ENCODE peak calls at places on chromosome 6, in nine cellular contexts. L, A, U, V, M, E, Q, W and S are unnamed samples. For H3K4me1, the result is how much of the 10 kb centered on the place peaks cover.

GRCh38 chr6:15577550-15578171 is 85.2 kb downstream of the DTNBP1 start:
- DNase-seq in L (no peak), A (no peak), U (no peak), V (no peak), M (no peak), E (no peak), Q (no peak), W (peak), S (no peak)

GRCh38 chr6:113796040-113796439 is 61.1 kb upstream of the MARCKS start:
- DNase-seq in L (no peak), A (no peak), U (no peak), V (no peak), M (no peak), E (no peak), Q (no peak), W (no peak), S (no peak)

GRCh38 chr6:107030151-107030550 is 2.2 kb downstream of the MTRES1 start:
- DNase-seq in L (no peak), A (no peak), U (no peak), V (no peak), M (no peak), E (no peak), Q (no peak), W (peak), S (no peak)

GRCh38 chr6:129501401-129502051 is 208.5 kb downstream of the ARHGAP18 start:
- DNase-seq in L (no peak), A (peak), U (no peak), V (no peak), M (peak), E (peak), Q (no peak), W (peak), S (peak)

GRCh38 chr6:52015953-52016352 is 71.5 kb downstream of the PKHD1 start:
- DNase-seq in L (no peak), A (no peak), U (no peak), V (no peak), M (no peak), E (no peak), Q (no peak), W (no peak), S (no peak)

GRCh38 chr6:33018904-33019303 is 9.5 kb upstream of the HLA-DOA start:
- DNase-seq in L (peak), A (no peak), U (no peak), V (peak), M (no peak), E (peak), Q (peak), W (peak), S (no peak)

GRCh38 chr6:84696181-84696580 is 68.2 kb downstream of the TBX18 start:
- DNase-seq in L (no peak), A (no peak), U (no peak), V (no peak), M (no peak), E (no peak), Q (no peak), W (no peak), S (no peak)

GRCh38 chr6:29589423-29590048 is 4.6 kb downstream of the OR2H2 start:
- DNase-seq in L (no peak), A (no peak), U (no peak), V (no peak), M (peak), E (peak), Q (no peak), W (peak), S (no peak)

GRCh38 chr6:39389372-39389767 is 66.9 kb upstream of the KCNK16 start:
- DNase-seq in L (no peak), A (no peak), U (no peak), V (no peak), M (peak), E (no peak), Q (no peak), W (no peak), S (no peak)

GRCh38 chr6:123777554-123777953 is 26.1 kb upstream of the NKAIN2 start:
- DNase-seq in L (no peak), A (no peak), U (no peak), V (no peak), M (no peak), E (no peak), Q (no peak), W (peak), S (no peak)

GRCh38 chr6:34817337-34817910 is 25.5 kb downstream of the BLTP3A start:
- DNase-seq in L (no peak), A (no peak), U (no peak), V (no peak), M (no peak), E (no peak), Q (no peak), W (no peak), S (no peak)

GRCh38 chr6:134619077-134619476 is 301.2 kb upstream of the SGK1 start:
- DNase-seq in L (no peak), A (no peak), U (no peak), V (no peak), M (no peak), E (no peak), Q (no peak), W (no peak), S (no peak)

GRCh38 chr6:130928993-130929678 is 101.9 kb downstream of the SMLR1 start:
- DNase-seq in L (no peak), A (no peak), U (no peak), V (no peak), M (no peak), E (no peak), Q (no peak), W (peak), S (no peak)

GRCh38 chr6:84773133-84773430 is 8.7 kb upstream of the TBX18 start:
- DNase-seq in L (no peak), A (no peak), U (no peak), V (no peak), M (peak), E (no peak), Q (no peak), W (no peak), S (no peak)

GRCh38 chr6:109523478-109523877 is 40.5 kb upstream of the ZBTB24 start:
- DNase-seq in L (no peak), A (no peak), U (no peak), V (no peak), M (no peak), E (no peak), Q (no peak), W (peak), S (no peak)

GRCh38 chr6:55874309-55874708 is 1.1 kb downstream of the BMP5 start:
- DNase-seq in L (no peak), A (no peak), U (no peak), V (no peak), M (no peak), E (no peak), Q (no peak), W (no peak), S (no peak)

GRCh38 chr6:143620461-143620860 is 57.3 kb upstream of the PHACTR2 start:
- DNase-seq in L (no peak), A (no peak), U (no peak), V (no peak), M (no peak), E (no peak), Q (no peak), W (peak), S (no peak)

GRCh38 chr6:54802775-54803631 is 43.6 kb upstream of the FAM83B start:
- DNase-seq in L (no peak), A (no peak), U (no peak), V (no peak), M (no peak), E (no peak), Q (no peak), W (peak), S (no peak)

GRCh38 chr6:156464100-156464878 is 312.9 kb upstream of the ARID1B start:
- DNase-seq in L (no peak), A (no peak), U (no peak), V (no peak), M (no peak), E (no peak), Q (no peak), W (no peak), S (no peak)

GRCh38 chr6:168458101-168458500 is 17.1 kb downstream of the SMOC2 start:
- DNase-seq in L (no peak), A (no peak), U (peak), V (no peak), M (no peak), E (no peak), Q (no peak), W (no peak), S (no peak)

GRCh38 chr6:156699017-156699421 is 78.2 kb upstream of the ARID1B start:
- DNase-seq in L (no peak), A (no peak), U (no peak), V (no peak), M (peak), E (no peak), Q (no peak), W (peak), S (no peak)

GRCh38 chr6:49142422-49143151 is 320.5 kb downstream of the MMUT start:
- DNase-seq in L (no peak), A (no peak), U (no peak), V (no peak), M (no peak), E (no peak), Q (no peak), W (no peak), S (no peak)

GRCh38 chr6:82646231-82646615 is 282.6 kb downstream of the TPBG start:
- DNase-seq in L (no peak), A (no peak), U (no peak), V (no peak), M (peak), E (no peak), Q (no peak), W (no peak), S (no peak)

GRCh38 chr6:33815854-33816253 is 12.1 kb upstream of the MLN start:
- DNase-seq in L (no peak), A (no peak), U (no peak), V (no peak), M (no peak), E (no peak), Q (no peak), W (no peak), S (no peak)

GRCh38 chr6:43717822-43718221 is 30.2 kb upstream of the MRPS18A start:
- DNase-seq in L (peak), A (peak), U (peak), V (no peak), M (no peak), E (no peak), Q (no peak), W (no peak), S (peak)

GRCh38 chr6:87209812-87210211 is 54.4 kb downstream of the ZNF292 start:
- DNase-seq in L (no peak), A (no peak), U (no peak), V (no peak), M (no peak), E (no peak), Q (no peak), W (no peak), S (no peak)

GRCh38 chr6:87212596-87212995 is 57.2 kb downstream of the ZNF292 start:
- DNase-seq in L (no peak), A (no peak), U (no peak), V (no peak), M (no peak), E (no peak), Q (no peak), W (no peak), S (no peak)

GRCh38 chr6:87210979-87211378 is 55.6 kb downstream of the ZNF292 start:
- DNase-seq in L (no peak), A (no peak), U (no peak), V (no peak), M (no peak), E (no peak), Q (no peak), W (no peak), S (no peak)

GRCh38 chr6:87214831-87215230 is 59.5 kb downstream of the ZNF292 start:
- DNase-seq in L (no peak), A (no peak), U (no peak), V (no peak), M (no peak), E (no peak), Q (no peak), W (no peak), S (no peak)

DNA sequence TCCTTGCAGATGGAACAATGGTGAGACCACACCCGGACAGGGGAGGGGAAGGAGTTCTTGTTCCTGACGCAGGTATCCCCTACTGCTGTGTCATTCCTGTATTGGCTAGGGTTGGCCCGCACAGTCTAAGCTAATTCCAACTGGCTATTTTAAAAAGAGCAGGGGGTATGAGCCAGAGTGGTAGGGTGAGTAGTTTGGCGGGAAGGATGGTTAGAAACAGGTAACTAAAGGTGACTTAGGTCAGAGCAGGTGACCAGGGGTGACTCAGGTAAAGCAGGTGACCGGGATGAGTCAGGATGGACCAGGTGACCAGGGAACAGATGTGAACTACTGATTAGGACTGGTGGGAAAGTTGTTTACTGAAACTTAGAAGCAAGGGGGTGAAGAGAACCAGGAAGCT is 58.0 kb downstream of the ZNF292 start:
- DNase-seq in L (no peak), A (no peak), U (no peak), V (no peak), M (no peak), E (peak), Q (no peak), W (no peak), S (no peak)
- H3K4me1 ChIP-seq in L (under half), A (under half), U (under half), V (under half), M (under half), E (under half), Q (under half), W (under half), S (under half)

GRCh38 chr6:71287038-71287437 is 1.6 kb upstream of the OGFRL1 start:
- DNase-seq in L (no peak), A (no peak), U (no peak), V (no peak), M (no peak), E (peak), Q (peak), W (peak), S (peak)
- H3K4me3 ChIP-seq in L (no peak), A (no peak), U (no peak), V (no peak), M (no peak), E (no peak), Q (no peak), W (no peak), S (no peak)

GRCh38 chr6:105601541-105602174 is 198.8 kb upstream of the PREP start:
- DNase-seq in L (peak), A (peak), U (no peak), V (no peak), M (peak), E (peak), Q (no peak), W (peak), S (peak)
- TF ChIP-seq POLR2A in L (no peak), A (peak), U (no peak), V (no peak), M (no peak), E (no peak), Q (no peak), W (peak), S (no peak)

GRCh38 chr6:31204751-31205145 is 34.3 kb upstream of the POU5F1 start:
- DNase-seq in L (no peak), A (no peak), U (no peak), V (no peak), M (no peak), E (no peak), Q (no peak), W (peak), S (no peak)

GRCh38 chr6:31205638-31206037 is 35.2 kb upstream of the POU5F1 start:
- DNase-seq in L (no peak), A (no peak), U (no peak), V (no peak), M (no peak), E (no peak), Q (no peak), W (no peak), S (no peak)

GRCh38 chr6:31202259-31203166 is 32.0 kb upstream of the POU5F1 start:
- DNase-seq in L (no peak), A (no peak), U (no peak), V (no peak), M (no peak), E (no peak), Q (peak), W (no peak), S (no peak)

GRCh38 chr6:31208506-31208905 is 38.0 kb upstream of the POU5F1 start:
- DNase-seq in L (no peak), A (no peak), U (no peak), V (no peak), M (no peak), E (no peak), Q (no peak), W (no peak), S (no peak)

DNA sequence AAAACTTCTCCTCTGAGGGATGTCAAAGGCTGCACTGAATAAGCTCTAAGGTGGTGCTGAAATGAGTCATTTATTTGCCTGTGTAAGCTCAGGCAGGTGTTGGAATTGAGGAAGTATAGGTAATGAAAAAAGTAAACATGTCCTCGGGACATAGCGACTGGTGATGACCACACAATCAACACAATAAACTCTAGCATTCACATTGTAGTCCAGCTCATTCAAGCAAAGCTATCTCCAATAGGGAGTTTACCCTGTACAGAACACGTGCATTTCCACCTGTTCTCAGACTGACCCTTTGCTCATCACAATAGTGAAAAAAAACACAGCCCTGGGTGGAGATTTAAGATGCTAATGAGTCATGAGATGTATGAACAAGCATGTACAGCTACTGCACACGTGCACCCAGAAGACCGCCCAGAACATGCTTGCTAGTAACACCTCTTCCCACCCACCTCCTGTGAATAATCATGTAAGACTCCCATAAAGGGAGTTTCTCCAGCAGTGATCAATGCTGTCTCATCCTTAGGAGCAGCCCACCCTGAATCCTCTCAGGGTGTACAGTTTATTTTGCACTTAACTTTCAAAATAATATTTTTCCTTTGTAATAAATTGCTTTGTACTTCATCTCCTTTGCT is 33.0 kb upstream of the POU5F1 start:
- DNase-seq in L (no peak), A (no peak), U (no peak), V (no peak), M (peak), E (peak), Q (no peak), W (peak), S (no peak)
- H3K4me1 ChIP-seq in L (under half), A (under half), U (under half), V (under half), M (under half), E (under half), Q (under half), W (under half), S (under half)

GRCh38 chr6:1607236-1607556 is 2.5 kb upstream of the FOXC1 start:
- DNase-seq in L (no peak), A (no peak), U (no peak), V (no peak), M (no peak), E (no peak), Q (no peak), W (no peak), S (no peak)

GRCh38 chr6:1604347-1604990 is 5.2 kb upstream of the FOXC1 start:
- DNase-seq in L (peak), A (peak), U (peak), V (no peak), M (peak), E (peak), Q (peak), W (peak), S (no peak)

GRCh38 chr6:1604991-1605821 is 4.5 kb upstream of the FOXC1 start:
- DNase-seq in L (no peak), A (no peak), U (peak), V (no peak), M (no peak), E (no peak), Q (peak), W (no peak), S (no peak)

GRCh38 chr6:1606533-1607235 is 3.0 kb upstream of the FOXC1 start:
- DNase-seq in L (no peak), A (no peak), U (no peak), V (no peak), M (no peak), E (no peak), Q (peak), W (no peak), S (no peak)

DNA sequence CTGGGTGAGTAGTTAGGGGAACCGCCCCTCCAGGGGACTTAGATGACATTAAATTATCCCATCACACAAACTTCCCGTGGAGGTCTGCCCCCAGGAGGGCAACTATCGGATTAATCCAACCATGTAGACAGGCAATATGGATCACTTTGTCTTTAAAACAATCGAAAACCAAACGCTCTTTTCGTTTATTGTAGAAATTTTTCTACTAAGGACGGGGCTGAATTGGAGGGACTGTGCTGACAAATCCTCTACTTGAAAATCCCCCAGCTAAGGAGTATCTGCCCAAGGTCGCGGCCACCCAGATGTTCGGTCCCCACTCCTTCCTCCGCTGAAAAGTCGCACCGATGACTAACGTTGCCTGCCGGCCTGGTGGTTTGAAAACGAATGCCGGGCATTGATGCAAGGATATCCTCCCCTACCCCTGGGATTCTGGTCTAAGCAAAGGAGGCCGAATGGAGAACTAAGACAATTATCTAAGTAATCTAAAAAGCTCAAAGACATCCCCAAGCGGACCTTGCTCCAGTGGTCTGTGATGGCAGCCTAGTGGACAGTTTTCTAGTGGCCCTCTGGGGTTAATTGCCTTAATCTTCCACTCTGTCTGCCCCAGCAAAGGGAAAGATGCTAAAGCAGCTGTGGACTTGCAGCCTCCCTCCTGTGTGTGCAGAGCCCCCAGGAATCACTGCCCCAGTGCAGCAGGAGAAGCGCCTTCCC is 3.7 kb upstream of the FOXC1 start:
- DNase-seq in L (no peak), A (no peak), U (no peak), V (no peak), M (no peak), E (no peak), Q (no peak), W (no peak), S (no peak)
- H3K4me3 ChIP-seq in L (no peak), A (no peak), U (no peak), V (no peak), M (no peak), E (no peak), Q (no peak), W (no peak), S (no peak)

GRCh38 chr6:170152111-170152926 is 138.6 kb downstream of the DLL1 start:
- DNase-seq in L (no peak), A (peak), U (peak), V (peak), M (no peak), E (peak), Q (peak), W (no peak), S (peak)
- TF ChIP-seq POLR2A in L (no peak), A (no peak), U (peak), V (no peak), M (no peak), E (no peak), Q (no peak), W (no peak), S (no peak)

DNA sequence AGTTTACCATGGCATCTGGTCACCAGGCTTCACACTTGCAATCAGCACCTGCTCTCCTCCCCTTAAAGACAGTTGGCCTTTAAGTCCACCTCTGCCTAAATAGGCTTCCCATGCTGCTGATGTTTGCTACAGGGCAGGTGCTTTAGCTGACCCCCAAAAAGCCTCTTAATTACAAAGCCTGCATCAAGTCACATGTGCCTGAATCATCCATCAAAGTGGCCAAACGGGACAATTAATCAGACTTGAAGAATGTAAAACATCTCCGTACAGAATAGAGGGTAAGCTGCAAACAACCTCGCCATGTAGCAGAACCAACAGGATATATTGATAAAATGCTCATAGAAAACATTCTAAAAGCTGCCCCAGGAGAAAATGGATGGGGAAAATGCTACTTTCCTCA is 7.4 kb downstream of the LY86 start:
- DNase-seq in L (no peak), A (no peak), U (no peak), V (no peak), M (no peak), E (no peak), Q (no peak), W (no peak), S (no peak)
- H3K4me1 ChIP-seq in L (under half), A (under half), U (under half), V (under half), M (under half), E (under half), Q (under half), W (under half), S (under half)